ENCODE peak calls at places on chromosome 9, in six cellular contexts. J is cardiac fibroblast, C is brain microvascular endothelial cell, T is endothelial cell of umbilical vein, K is lower lobe of right lung, B is GM12865. D is an unnamed sample.

GRCh38 chr9:7433508-7434292 is 365.9 kb downstream of the DMAC1 start:
- DNase-seq in J (no peak), C (no peak), T (no peak), K (no peak), B (no peak), D (no peak)

GRCh38 chr9:76887003-76887821 is 18.7 kb downstream of the PRUNE2 start:
- DNase-seq in J (no peak), C (no peak), T (no peak), K (no peak), B (peak; percentile 64), D (no peak)

GRCh38 chr9:109440117-109440515 is 58.0 kb downstream of the PTPN3 start:
- DNase-seq in J (no peak), C (no peak), T (no peak), K (no peak), B (peak; percentile 50), D (no peak)

GRCh38 chr9:108994695-108995094 is 18.6 kb downstream of the CTNNAL1 start:
- DNase-seq in J (peak; percentile 72), C (peak; percentile 52), T (peak; percentile 95), K (peak; percentile 50), B (peak; percentile 36), D (no peak)

GRCh38 chr9:70494221-70494620 is 79.8 kb upstream of the KLF9 start:
- DNase-seq in J (no peak), C (no peak), T (no peak), K (no peak), B (no peak), D (no peak)

GRCh38 chr9:126986506-126986951 is 71.9 kb downstream of the RALGPS1 start:
- DNase-seq in J (peak; percentile 26), C (no peak), T (no peak), K (no peak), B (peak; percentile 12), D (no peak)

GRCh38 chr9:96874947-96875459 is 20.7 kb upstream of the ZNF782 start:
- DNase-seq in J (peak; percentile 91), C (peak; percentile 18), T (peak; percentile 73), K (no peak), B (peak; percentile 70), D (no peak)

GRCh38 chr9:1231998-1232919 is 182.1 kb downstream of the DMRT2 start:
- DNase-seq in J (peak; percentile 80), C (peak; percentile 60), T (no peak), K (peak; percentile 67), B (no peak), D (no peak)

GRCh38 chr9:133351908-133352634 is 4.1 kb downstream of the RPL7A start:
- DNase-seq in J (peak; percentile 81), C (peak; percentile 55), T (peak; percentile 48), K (no peak), B (peak; percentile 83), D (no peak)

GRCh38 chr9:69143291-69143690 is 30.8 kb upstream of the TJP2 start:
- DNase-seq in J (peak; percentile 34), C (no peak), T (peak; percentile 88), K (no peak), B (no peak), D (no peak)

GRCh38 chr9:133184971-133185370 is 21.3 kb upstream of the GBGT1 start:
- DNase-seq in J (peak; percentile 84), C (peak; percentile 70), T (peak; percentile 72), K (no peak), B (peak; percentile 32), D (peak; percentile 19)

GRCh38 chr9:133290751-133291302 is 15.8 kb upstream of the ABO start:
- DNase-seq in J (no peak), C (no peak), T (no peak), K (no peak), B (no peak), D (no peak)

GRCh38 chr9:131954299-131954698 is 125.4 kb downstream of the MED27 start:
- DNase-seq in J (no peak), C (no peak), T (no peak), K (no peak), B (peak; percentile 28), D (no peak)

GRCh38 chr9:138022121-138022741 is 144.6 kb downstream of the CACNA1B start:
- DNase-seq in J (no peak), C (no peak), T (no peak), K (peak; percentile 33), B (peak; percentile 37), D (no peak)
- TF ChIP-seq CTCF in J (peak; percentile 29), C (peak; percentile 39), T (peak; percentile 13), K (no peak), B (peak; percentile 42), D (no peak)

GRCh38 chr9:32551491-32552049 is 557 bp upstream of the SMIM27 start:
- DNase-seq in J (no peak), C (peak; percentile 20), T (peak; percentile 65), K (no peak), B (peak; percentile 52), D (no peak)

GRCh38 chr9:32550609-32551490 is 1.3 kb upstream of the SMIM27 start:
- DNase-seq in J (peak; percentile 85), C (peak; percentile 91), T (peak; percentile 98), K (peak; percentile 92), B (peak; percentile 94), D (peak; percentile 45)

GRCh38 chr9:32554107-32554506 is 1.7 kb upstream of the TOPORS start:
- DNase-seq in J (peak; percentile 10), C (no peak), T (peak; percentile 41), K (no peak), B (no peak), D (no peak)

GRCh38 chr9:32550046-32550608 is 2.0 kb upstream of the SMIM27 start:
- DNase-seq in J (peak; percentile 48), C (peak; percentile 32), T (peak; percentile 56), K (no peak), B (no peak), D (no peak)

GRCh38 chr9:32552172-32552872 is at the start of the genes SMIM27 and TOPORS:
- DNase-seq in J (peak; percentile 92), C (peak; percentile 82), T (peak; percentile 92), K (peak; percentile 94), B (peak; percentile 94), D (peak; percentile 26)
- H3K4me3 ChIP-seq in J (peak within 1 kb of the TSS; percentile 78), C (peak within 1 kb of the TSS; percentile 85), T (peak within 1 kb of the TSS; percentile 88), K (peak within 1 kb of the TSS; percentile 79), B (peak within 1 kb of the TSS; percentile 71), D (peak within 1 kb of the TSS; percentile 82)

GRCh38 chr9:17793713-17794622 is 215.1 kb downstream of the SH3GL2 start:
- DNase-seq in J (peak; percentile 22), C (peak; percentile 6), T (no peak), K (no peak), B (peak; percentile 13), D (no peak)
- TF ChIP-seq CTCF in J (no peak), C (peak; percentile 49), T (peak; percentile 4), K (no peak), B (peak; percentile 2), D (peak; percentile 10)

GRCh38 chr9:134789168-134789567 is 91.4 kb upstream of the FCN2 start:
- DNase-seq in J (no peak), C (no peak), T (no peak), K (no peak), B (no peak), D (no peak)

GRCh38 chr9:134793281-134793680 is 87.3 kb upstream of the FCN2 start:
- DNase-seq in J (no peak), C (peak; percentile 44), T (no peak), K (no peak), B (no peak), D (no peak)

GRCh38 chr9:134794726-134795370 is 85.8 kb upstream of the FCN2 start:
- DNase-seq in J (no peak), C (no peak), T (no peak), K (no peak), B (no peak), D (no peak)

GRCh38 chr9:134791009-134791408 is 89.6 kb upstream of the FCN2 start:
- DNase-seq in J (no peak), C (no peak), T (no peak), K (no peak), B (no peak), D (no peak)

DNA sequence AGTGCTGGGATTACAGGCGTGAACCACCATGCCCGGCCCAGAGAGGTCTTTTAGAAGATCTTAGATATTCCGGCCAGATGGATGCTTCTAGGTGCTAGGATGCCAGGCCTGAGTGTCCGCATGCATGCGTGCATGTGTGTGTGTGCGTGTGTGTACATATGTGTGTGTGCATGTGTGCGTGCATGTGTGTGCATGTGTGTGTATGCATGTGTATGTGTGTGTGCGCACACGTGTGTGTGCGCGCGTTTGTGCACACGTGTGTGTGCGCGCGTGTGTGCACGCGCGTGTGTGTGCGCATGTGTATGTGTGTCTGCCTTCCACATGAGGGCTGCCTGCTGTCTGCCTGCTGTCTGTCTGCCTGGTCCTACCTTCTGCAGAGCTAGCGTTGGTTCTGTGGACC is 88.0 kb upstream of the FCN2 start:
- DNase-seq in J (no peak), C (no peak), T (no peak), K (no peak), B (no peak), D (no peak)
- H3K4me3 ChIP-seq in J (no peak overlapping the region), C (no peak overlapping the region), T (no peak overlapping the region), K (no peak overlapping the region), B (no peak overlapping the region), D (no peak overlapping the region)

GRCh38 chr9:36204906-36205547 is 14.3 kb downstream of the CLTA start:
- DNase-seq in J (no peak), C (peak; percentile 18), T (peak; percentile 15), K (no peak), B (no peak), D (no peak)
- TF ChIP-seq CTCF in J (peak; percentile 21), C (peak; percentile 50), T (no peak), K (no peak), B (no peak), D (peak; percentile 14)

GRCh38 chr9:129350143-129350935 is 172.3 kb upstream of the IER5L start:
- DNase-seq in J (no peak), C (no peak), T (no peak), K (no peak), B (no peak), D (no peak)

GRCh38 chr9:129351642-129352151 is 173.6 kb upstream of the IER5L start:
- DNase-seq in J (no peak), C (no peak), T (no peak), K (no peak), B (no peak), D (no peak)

GRCh38 chr9:129351058-129351641 is 173.1 kb upstream of the IER5L start:
- DNase-seq in J (no peak), C (no peak), T (no peak), K (no peak), B (no peak), D (no peak)

GRCh38 chr9:129353697-129354336 is 175.8 kb upstream of the IER5L start:
- DNase-seq in J (no peak), C (no peak), T (no peak), K (no peak), B (no peak), D (no peak)

DNA sequence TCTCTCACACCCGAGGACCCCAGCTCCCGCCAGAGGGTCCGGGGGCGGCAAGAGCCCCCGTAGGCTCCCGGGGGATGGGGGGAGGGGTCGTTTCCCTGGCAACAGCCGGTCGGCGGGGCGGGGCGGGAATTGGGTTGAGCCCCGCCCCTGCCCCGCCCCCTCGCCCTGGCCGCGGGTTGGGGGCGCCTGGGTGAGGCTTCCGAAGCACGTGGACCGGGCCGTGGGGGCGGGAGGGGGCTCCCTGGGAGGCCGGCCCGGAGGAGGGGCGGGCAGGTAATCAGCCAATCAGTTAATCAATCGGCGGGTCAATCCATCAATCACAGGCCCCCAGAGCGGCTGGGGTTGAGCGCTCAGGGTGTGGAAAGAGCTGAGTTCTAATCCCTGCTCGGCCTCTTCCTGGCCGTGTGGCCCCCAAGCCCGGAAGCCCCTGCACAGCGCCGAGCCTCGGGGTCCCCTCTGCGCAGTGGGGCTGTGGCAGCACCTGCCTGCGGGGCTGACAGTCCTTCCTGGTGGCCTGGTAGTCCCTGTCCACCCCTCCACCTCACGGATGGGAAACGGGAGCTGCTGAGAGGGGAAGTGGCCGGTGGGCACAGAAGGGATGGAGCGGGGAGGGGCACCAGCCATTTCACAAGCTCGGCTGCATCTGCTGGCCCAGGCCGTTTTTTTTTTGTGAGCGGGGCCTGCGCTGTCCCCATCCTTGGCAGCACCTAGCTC is 174.3 kb upstream of the IER5L start:
- DNase-seq in J (no peak), C (no peak), T (no peak), K (no peak), B (no peak), D (no peak)
- H3K4me3 ChIP-seq in J (peak overlapping the region; percentile 43), C (peak overlapping the region; percentile 52), T (no peak overlapping the region), K (peak overlapping the region; percentile 45), B (no peak overlapping the region), D (peak overlapping the region; percentile 51)